ENCODE peak calls at places on chromosomes 6 and 20, in nine cellular contexts. A, J, F, W, Z, C, N, B and O are unnamed samples.
A peak's percentile ranks its signal among the peaks of the same experiment; 100 is the strongest.

GRCh38 chr6:64507661-64508060 is 872.1 kb downstream of the PHF3 start:
- DNase-seq in N (no peak), Z (no peak), F (no peak), B (no peak), J (no peak), A (no peak), W (no peak), C (no peak), O (no peak)

GRCh38 chr6:152572395-152573061 is 64.6 kb downstream of the SYNE1 start:
- DNase-seq in Z (peak; percentile 43), W (no peak), C (peak; percentile 20), F (no peak), J (no peak), B (no peak), A (no peak), N (no peak), O (no peak)

GRCh38 chr6:40912158-40912946 is 126.7 kb downstream of the UNC5CL start:
- DNase-seq in W (no peak), A (peak; percentile 41), N (peak; percentile 27), B (peak; percentile 33), Z (peak; percentile 68), F (peak; percentile 93), C (no peak), J (no peak), O (no peak)

GRCh38 chr6:13979284-13980171 is 54.8 kb downstream of the RNF182 start:
- DNase-seq in F (no peak), N (no peak), Z (no peak), C (no peak), B (no peak), W (no peak), A (no peak), J (no peak), O (no peak)

GRCh38 chr6:137216106-137216505 is 3.1 kb downstream of the IFNGR1 start:
- DNase-seq in W (no peak), F (no peak), J (no peak), C (no peak), Z (no peak), B (no peak), A (no peak), N (no peak), O (no peak)

GRCh38 chr20:20225325-20225724 is 142.6 kb upstream of the INSM1 start:
- DNase-seq in A (no peak), F (peak; percentile 60), J (no peak), N (no peak), W (no peak), C (no peak), Z (no peak), B (no peak), O (no peak)

GRCh38 chr20:46963758-46964181 is 69.1 kb downstream of the EYA2 start:
- DNase-seq in C (peak; percentile 25), J (no peak), F (peak; percentile 50), A (no peak), W (no peak), N (no peak), Z (no peak), B (no peak), O (no peak)

GRCh38 chr20:47086316-47086715 is 191.7 kb downstream of the EYA2 start:
- DNase-seq in W (no peak), C (no peak), Z (peak; percentile 6), N (no peak), F (no peak), B (no peak), A (no peak), J (no peak), O (no peak)

GRCh38 chr6:168939771-168940170 is 313.9 kb downstream of the THBS2 start:
- DNase-seq in W (no peak), J (no peak), A (no peak), B (no peak), C (no peak), F (no peak), N (no peak), Z (no peak), O (no peak)